ENCODE peak calls at places on chromosome 3, in ten cellular contexts. O is GM13977, U is hepatocyte, N is transverse colon, D is coronary artery, Y is endodermal cell, E is IMR-90, M is retinal pigment epithelial cell, K is progenitor cell of endocrine pancreas, F is MCF 10A. H is an unnamed sample.

GRCh38 chr3:72510247-72510646 is 338.0 kb downstream of the SHQ1 start:
- DNase-seq in O (no peak), U (no peak), N (no peak), D (no peak), Y (no peak), E (no peak), M (no peak), K (no peak), F (no peak), H (no peak)

GRCh38 chr3:139292933-139293664 is 50.7 kb upstream of the MRPS22 start:
- DNase-seq in O (no peak), U (peak), N (no peak), D (no peak), Y (no peak), E (peak), M (no peak), K (no peak), F (peak), H (no peak)

GRCh38 chr3:100075731-100076543 is 38.4 kb downstream of the FILIP1L start:
- DNase-seq in O (no peak), U (no peak), N (no peak), D (no peak), Y (no peak), E (no peak), M (no peak), K (no peak), F (no peak), H (no peak)

GRCh38 chr3:15896500-15896899 is 98.7 kb upstream of the ANKRD28 start:
- DNase-seq in O (no peak), U (no peak), N (no peak), D (no peak), Y (no peak), E (no peak), M (no peak), K (no peak), F (no peak), H (no peak)

GRCh38 chr3:13145826-13146642 is 72.8 kb upstream of the IQSEC1 start:
- DNase-seq in O (no peak), U (no peak), N (peak), D (peak), Y (peak), E (no peak), M (no peak), K (no peak), F (no peak), H (no peak)

GRCh38 chr3:125115640-125116039 is 59.8 kb upstream of the HEG1 start:
- DNase-seq in O (no peak), U (no peak), N (no peak), D (no peak), Y (no peak), E (peak), M (no peak), K (no peak), F (no peak), H (no peak)

GRCh38 chr3:133972156-133972555 is 57.6 kb downstream of the SLCO2A1 start:
- DNase-seq in O (no peak), U (no peak), N (no peak), D (no peak), Y (no peak), E (no peak), M (no peak), K (no peak), F (no peak), H (no peak)

GRCh38 chr3:33911525-33912322 is 113.3 kb downstream of the PDCD6IP start:
- DNase-seq in O (no peak), U (no peak), N (no peak), D (no peak), Y (no peak), E (peak), M (no peak), K (no peak), F (peak), H (peak)

GRCh38 chr3:32991781-32992180 is 40.3 kb downstream of the CCR4 start:
- DNase-seq in O (no peak), U (no peak), N (no peak), D (no peak), Y (no peak), E (no peak), M (no peak), K (no peak), F (no peak), H (no peak)

GRCh38 chr3:81378552-81379288 is 382.7 kb downstream of the GBE1 start:
- DNase-seq in O (no peak), U (no peak), N (no peak), D (no peak), Y (no peak), E (no peak), M (no peak), K (no peak), F (no peak), H (no peak)

GRCh38 chr3:127375151-127375937 is 87.5 kb upstream of the PRR20G start:
- DNase-seq in O (no peak), U (no peak), N (no peak), D (peak), Y (peak), E (no peak), M (no peak), K (no peak), F (no peak), H (no peak)

GRCh38 chr3:132981746-132982145 is 56.4 kb upstream of the TMEM108 start:
- DNase-seq in O (no peak), U (no peak), N (no peak), D (no peak), Y (no peak), E (no peak), M (no peak), K (no peak), F (no peak), H (no peak)

GRCh38 chr3:52934626-52935530 is 37.5 kb upstream of the STIMATE start:
- DNase-seq in O (peak), U (peak), N (peak), D (no peak), Y (peak), E (peak), M (peak), K (no peak), F (peak), H (peak)

GRCh38 chr3:52931889-52932288 is 34.5 kb upstream of the STIMATE start:
- DNase-seq in O (no peak), U (no peak), N (no peak), D (no peak), Y (no peak), E (no peak), M (no peak), K (no peak), F (no peak), H (no peak)

GRCh38 chr3:52926556-52926955 is 29.2 kb upstream of the STIMATE start:
- DNase-seq in O (no peak), U (no peak), N (no peak), D (no peak), Y (no peak), E (no peak), M (no peak), K (no peak), F (no peak), H (no peak)

GRCh38 chr3:52931328-52931727 is 34.0 kb upstream of the STIMATE start:
- DNase-seq in O (no peak), U (no peak), N (no peak), D (no peak), Y (no peak), E (no peak), M (no peak), K (no peak), F (no peak), H (no peak)

DNA sequence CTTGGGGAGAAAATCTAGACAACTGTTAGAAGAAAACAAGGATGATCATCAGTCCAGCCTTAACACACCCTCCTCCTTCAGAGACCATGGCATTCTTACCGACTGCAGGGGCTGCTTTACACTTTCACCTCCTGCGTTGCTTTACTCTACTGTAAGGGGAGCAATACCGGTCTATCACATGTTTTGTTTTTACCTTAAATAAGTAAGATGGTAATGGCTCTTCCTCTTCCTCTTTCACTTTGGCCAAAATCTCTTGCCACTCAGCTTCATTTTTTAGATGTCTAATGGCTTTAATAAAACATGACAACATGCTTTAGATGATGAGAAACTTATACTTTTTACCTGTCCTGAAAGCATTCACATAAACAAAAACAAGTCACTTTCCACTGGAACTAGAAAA is 33.4 kb upstream of the STIMATE start:
- DNase-seq in O (peak), U (no peak), N (no peak), D (no peak), Y (no peak), E (no peak), M (no peak), K (no peak), F (no peak), H (no peak)
- TF ChIP-seq CTCF in O (no peak), U (no peak), N (no peak), D (no peak), Y (no peak), E (no peak), M (no peak), K (no peak), F (no peak), H (no peak)

DNA sequence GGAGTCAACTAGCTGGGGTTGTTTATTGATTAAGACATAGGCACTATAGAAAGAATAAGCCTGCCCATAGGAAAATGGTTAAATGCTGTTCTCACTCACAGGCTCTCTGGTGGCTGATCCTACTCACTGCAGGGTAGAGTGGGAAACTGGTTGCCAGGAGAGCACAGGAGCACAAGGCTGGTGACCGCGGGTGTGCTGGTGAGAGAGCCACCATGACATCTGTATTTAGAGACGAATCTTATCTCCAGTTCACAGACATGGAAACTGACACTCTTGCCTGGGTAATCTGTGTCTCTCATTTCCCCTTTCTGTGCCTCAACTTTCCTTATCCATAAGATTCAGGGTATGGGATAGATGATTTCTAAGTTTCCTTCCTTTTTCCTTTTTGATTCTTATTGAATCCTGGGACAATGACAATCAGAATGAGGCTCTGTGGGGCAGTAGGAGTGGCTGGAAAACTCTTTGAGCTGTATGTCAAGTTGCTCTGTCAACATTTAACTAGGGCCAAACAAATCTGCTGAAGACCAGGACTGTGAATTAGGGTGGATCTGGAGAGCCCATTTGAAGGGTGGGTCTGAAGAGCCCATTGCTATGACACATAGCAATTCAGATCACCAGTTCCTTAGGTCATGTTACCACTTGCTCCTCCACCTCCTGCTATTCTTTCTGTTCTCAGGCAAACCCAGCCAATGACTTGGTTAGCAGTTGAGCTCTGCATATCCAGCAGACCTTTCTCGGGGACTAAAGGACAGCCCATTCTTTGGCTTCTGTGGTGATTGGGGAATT is 286.1 kb upstream of the TBL1XR1 start:
- DNase-seq in O (no peak), U (peak), N (peak), D (no peak), Y (peak), E (no peak), M (no peak), K (no peak), F (peak), H (no peak)
- TF ChIP-seq CTCF in O (peak), U (peak), N (peak), D (no peak), Y (peak), E (peak), M (peak), K (peak), F (peak), H (peak)

GRCh38 chr3:54870423-54870822 is 57.4 kb downstream of the LRTM1 start:
- DNase-seq in O (no peak), U (peak), N (no peak), D (no peak), Y (no peak), E (peak), M (peak), K (no peak), F (peak), H (peak)
- TF ChIP-seq CTCF in O (no peak), U (peak), N (peak), D (no peak), Y (peak), E (peak), M (peak), K (peak), F (peak), H (peak)

GRCh38 chr3:149717391-149718056 is 34.8 kb downstream of the COMMD2 start:
- DNase-seq in O (peak), U (peak), N (peak), D (no peak), Y (peak), E (peak), M (peak), K (peak), F (peak), H (peak)
- TF ChIP-seq CTCF in O (peak), U (peak), N (peak), D (peak), Y (peak), E (peak), M (peak), K (peak), F (peak), H (peak)

GRCh38 chr3:194928183-194928736 is 242.6 kb downstream of the FAM43A start:
- DNase-seq in O (no peak), U (peak), N (no peak), D (no peak), Y (no peak), E (peak), M (no peak), K (no peak), F (no peak), H (peak)

GRCh38 chr3:194930439-194931204 is 244.9 kb downstream of the FAM43A start:
- DNase-seq in O (no peak), U (no peak), N (no peak), D (no peak), Y (no peak), E (peak), M (peak), K (no peak), F (peak), H (peak)

GRCh38 chr3:194931366-194931765 is 245.7 kb downstream of the FAM43A start:
- DNase-seq in O (no peak), U (no peak), N (no peak), D (no peak), Y (no peak), E (no peak), M (no peak), K (no peak), F (no peak), H (no peak)

GRCh38 chr3:194925614-194926013 is 239.9 kb downstream of the FAM43A start:
- DNase-seq in O (no peak), U (no peak), N (no peak), D (no peak), Y (no peak), E (no peak), M (no peak), K (no peak), F (no peak), H (no peak)

GRCh38 chr3:194928831-194929594 is 243.3 kb downstream of the FAM43A start:
- DNase-seq in O (no peak), U (no peak), N (no peak), D (no peak), Y (peak), E (no peak), M (no peak), K (no peak), F (no peak), H (no peak)
- TF ChIP-seq CTCF in O (no peak), U (peak), N (peak), D (peak), Y (peak), E (peak), M (peak), K (peak), F (no peak), H (peak)

DNA sequence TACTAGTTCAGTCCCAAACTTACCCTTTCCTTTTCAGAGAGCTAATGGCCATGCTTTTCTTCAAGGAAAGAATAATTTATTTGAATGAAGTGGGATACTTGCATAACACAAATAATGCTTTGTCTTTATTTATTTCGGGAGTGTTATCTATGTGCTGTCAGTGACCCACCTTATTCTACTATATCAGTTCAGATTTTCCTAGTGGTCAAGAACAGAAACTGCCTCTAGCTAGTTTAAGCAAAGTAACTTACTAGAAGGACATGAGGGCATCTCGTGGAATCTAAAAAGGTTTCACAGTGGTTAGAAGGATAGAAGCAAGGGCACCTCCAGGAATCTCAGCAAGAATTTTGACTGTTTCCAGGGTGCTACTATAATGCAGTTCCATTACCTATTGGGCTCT is 3.8 kb upstream of the TIMMDC1 start:
- DNase-seq in O (no peak), U (no peak), N (no peak), D (no peak), Y (no peak), E (no peak), M (no peak), K (no peak), F (no peak), H (no peak)
- TF ChIP-seq CTCF in O (no peak), U (no peak), N (no peak), D (no peak), Y (peak), E (no peak), M (no peak), K (peak), F (no peak), H (peak)

GRCh38 chr3:49673131-49673714 is 928 bp upstream of the APEH start:
- DNase-seq in O (no peak), U (peak), N (peak), D (no peak), Y (no peak), E (no peak), M (no peak), K (no peak), F (no peak), H (no peak)

GRCh38 chr3:49675912-49676311 is 1.8 kb downstream of the APEH start:
- DNase-seq in O (no peak), U (no peak), N (no peak), D (no peak), Y (no peak), E (no peak), M (no peak), K (no peak), F (no peak), H (no peak)

GRCh38 chr3:49671291-49672288 is 2.6 kb upstream of the APEH start:
- DNase-seq in O (peak), U (peak), N (peak), D (no peak), Y (peak), E (peak), M (no peak), K (peak), F (peak), H (peak)

GRCh38 chr3:49673715-49674490 is at the start of gene APEH:
- DNase-seq in O (peak), U (peak), N (peak), D (peak), Y (peak), E (peak), M (peak), K (peak), F (peak), H (peak)

DNA sequence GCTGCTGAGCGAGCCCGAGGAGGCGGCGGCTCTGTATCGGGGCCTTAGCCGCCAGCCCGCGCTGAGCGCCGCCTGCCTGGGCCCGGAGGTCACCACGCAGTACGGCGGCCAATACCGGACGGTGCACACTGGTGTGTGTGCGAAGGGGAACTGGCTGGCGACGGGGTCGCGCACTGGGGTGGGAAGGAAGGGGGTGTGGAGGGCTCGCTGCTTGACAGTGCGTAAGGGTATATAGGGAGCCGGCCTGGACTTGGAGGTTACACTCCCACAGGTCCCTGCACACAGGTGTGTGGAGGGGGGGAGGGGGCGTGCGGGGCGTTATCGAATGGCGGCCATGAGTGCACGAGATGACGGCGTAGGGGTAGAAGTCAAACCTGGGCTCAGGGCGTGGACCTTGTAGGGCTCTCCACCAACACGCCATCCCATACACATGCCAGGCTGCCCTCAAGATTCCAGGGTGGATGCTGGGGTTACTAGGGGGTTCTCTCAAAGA is 386 bp downstream of the APEH start:
- DNase-seq in O (no peak), U (peak), N (peak), D (no peak), Y (no peak), E (no peak), M (no peak), K (no peak), F (no peak), H (no peak)
- TF ChIP-seq CTCF in O (no peak), U (no peak), N (no peak), D (no peak), Y (no peak), E (peak), M (no peak), K (no peak), F (no peak), H (peak)

DNA sequence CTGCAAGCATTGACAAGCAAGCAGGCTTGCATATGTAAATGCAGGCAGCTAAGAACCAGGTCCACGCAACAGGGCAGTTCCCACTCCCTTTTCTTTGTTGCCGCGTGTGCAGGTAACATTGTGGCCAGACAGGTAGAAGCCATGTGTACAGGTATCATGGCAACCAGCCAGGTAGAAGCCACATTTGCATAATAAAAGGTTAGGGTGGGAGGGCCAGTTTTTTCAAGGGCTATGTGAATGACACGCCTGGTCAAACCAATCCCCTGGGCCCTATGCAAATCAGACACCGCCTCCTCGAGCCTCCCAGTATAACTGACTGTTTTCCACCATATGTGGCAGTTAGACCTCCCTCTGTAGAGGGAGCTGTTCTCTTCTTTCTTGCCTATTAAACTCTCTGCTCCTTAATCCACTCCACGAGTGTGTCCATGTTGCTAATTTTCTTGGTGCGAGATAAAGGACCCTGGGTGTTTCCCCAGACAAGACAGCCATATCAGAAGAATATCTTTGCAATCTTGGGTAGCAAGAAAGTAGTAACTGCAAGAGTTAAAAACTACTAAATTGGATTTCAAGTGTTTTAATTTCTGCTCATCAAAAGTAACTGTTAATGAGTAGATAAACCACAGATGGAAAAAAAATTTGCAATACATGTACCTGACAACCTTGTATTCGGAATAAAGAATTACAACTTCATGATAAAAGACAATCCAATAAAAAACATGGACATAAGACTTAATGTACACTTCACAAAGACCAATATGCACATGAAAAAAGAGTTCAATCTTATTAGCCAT is 21.8 kb downstream of the PCOLCE2 start:
- DNase-seq in O (no peak), U (peak), N (no peak), D (no peak), Y (peak), E (no peak), M (no peak), K (peak), F (peak), H (no peak)
- TF ChIP-seq CTCF in O (no peak), U (peak), N (no peak), D (no peak), Y (peak), E (no peak), M (peak), K (peak), F (no peak), H (no peak)

H was measured in HFFc6.